ENCODE peak calls at places on chromosomes 2 and 18, in eight cellular contexts. M is heart right ventricle; O is fibroblast of the aortic adventitia; P is colonic mucosa; C is CD8-positive, alpha-beta T cell; X is astrocyte of the cerebellum; S is bronchial epithelial cell; Q is GM23338. H is an unnamed sample.

GRCh38 chr18:1002653-1003178 is 98.0 kb downstream of the ADCYAP1 start:
- DNase-seq in M (no peak), O (peak), P (no peak), C (no peak), X (peak), S (no peak), Q (no peak), H (no peak)

GRCh38 chr2:104872866-104873688 is 19.2 kb downstream of the POU3F3 start:
- DNase-seq in M (no peak), O (peak), P (peak), C (no peak), X (no peak), S (peak), Q (peak), H (peak)

GRCh38 chr2:225429718-225430117 is 30.2 kb downstream of the NYAP2 start:
- DNase-seq in M (no peak), O (peak), P (no peak), C (no peak), X (peak), S (peak), Q (peak), H (no peak)

GRCh38 chr2:36597532-36598377 is at the start of gene FEZ2:
- DNase-seq in M (peak), O (peak), P (peak), C (peak), X (peak), S (peak), Q (peak), H (no peak)

GRCh38 chr2:218658671-218659257 is 659 bp downstream of the ZNF142 start:
- DNase-seq in M (no peak), O (peak), P (peak), C (no peak), X (no peak), S (peak), Q (peak), H (no peak)

GRCh38 chr2:172086349-172087190 is 1.3 kb downstream of the DLX1 start:
- DNase-seq in M (no peak), O (peak), P (peak), C (no peak), X (no peak), S (no peak), Q (peak), H (no peak)

GRCh38 chr18:35054401-35054800 is 13.2 kb downstream of the MAPRE2 start:
- DNase-seq in M (no peak), O (no peak), P (no peak), C (no peak), X (no peak), S (no peak), Q (no peak), H (no peak)

GRCh38 chr2:116450990-116451389 is 1363.5 kb upstream of the DDX18 start:
- DNase-seq in M (no peak), O (no peak), P (no peak), C (no peak), X (no peak), S (no peak), Q (no peak), H (no peak)

GRCh38 chr18:36297419-36298112 is at the start of gene FHOD3:
- DNase-seq in M (peak), O (peak), P (peak), C (no peak), X (no peak), S (no peak), Q (peak), H (no peak)

DNA sequence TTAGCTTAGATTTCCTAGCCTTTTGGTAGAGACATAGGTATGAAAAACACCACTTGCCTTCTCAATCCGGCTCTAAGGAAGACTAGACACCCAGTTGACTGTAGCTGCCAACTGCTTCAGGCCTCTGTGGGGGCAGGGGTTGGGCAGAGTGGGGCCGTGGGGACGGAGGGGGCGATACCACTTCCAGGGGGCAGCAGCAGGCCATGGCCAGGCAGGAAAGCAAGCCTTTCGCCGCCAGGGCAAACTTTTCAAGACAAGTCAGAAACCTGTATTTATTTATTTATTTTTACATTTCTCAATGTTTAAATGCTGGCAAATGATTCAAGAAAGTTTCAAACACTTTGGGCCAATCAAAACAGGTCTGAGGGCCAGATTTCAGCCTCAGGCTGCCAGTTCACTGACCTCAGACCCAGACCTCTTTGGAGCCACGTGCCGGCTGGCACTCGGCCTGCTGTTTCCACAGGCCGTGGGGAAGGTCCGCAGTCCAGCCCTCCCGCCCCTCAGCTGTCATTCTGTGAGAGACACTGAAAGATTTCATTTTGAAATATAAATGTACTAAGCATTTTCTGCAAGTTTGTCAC is 63.8 kb downstream of the MEX3C start:
- DNase-seq in M (peak), O (peak), P (no peak), C (no peak), X (no peak), S (no peak), Q (no peak), H (no peak)
- TF ChIP-seq CTCF in M (no peak), O (no peak), P (no peak), C (no peak), X (no peak), S (no peak), Q (no peak), H (no peak)

GRCh38 chr2:158797963-158798700 is 3.0 kb downstream of the DAPL1 start:
- DNase-seq in M (no peak), O (no peak), P (no peak), C (no peak), X (no peak), S (peak), Q (no peak), H (no peak)
- H3K4me3 ChIP-seq in M (no peak), O (no peak), P (no peak), C (no peak), X (no peak), S (no peak), Q (no peak), H (no peak)

DNA sequence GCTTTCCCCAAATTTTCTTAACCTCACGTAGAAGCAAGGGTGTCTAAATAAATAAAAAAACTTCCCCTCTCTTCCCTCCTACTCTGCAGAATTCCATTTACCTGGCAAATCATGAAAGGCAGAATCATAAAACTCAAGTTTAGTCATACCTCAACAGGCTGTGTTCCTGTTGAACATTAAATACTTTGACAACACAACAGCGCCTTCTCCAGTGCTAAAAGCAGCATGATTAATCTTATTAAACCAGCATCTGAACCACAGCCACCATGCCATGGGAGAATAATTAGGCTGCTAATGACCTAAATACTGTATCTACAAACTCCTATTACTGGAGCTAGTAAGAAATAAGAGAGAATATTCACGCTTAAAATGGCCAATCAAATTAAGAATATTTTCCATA is 68.1 kb downstream of the CDH2 start:
- DNase-seq in M (no peak), O (peak), P (no peak), C (no peak), X (peak), S (peak), Q (no peak), H (no peak)
- TF ChIP-seq CTCF in M (no peak), O (no peak), P (no peak), C (no peak), X (no peak), S (no peak), Q (peak), H (no peak)

GRCh38 chr2:204046145-204046544 is 109.6 kb downstream of the ICOS start:
- DNase-seq in M (no peak), O (no peak), P (no peak), C (no peak), X (no peak), S (no peak), Q (no peak), H (no peak)
- H3K4me3 ChIP-seq in M (no peak), O (no peak), P (no peak), C (no peak), X (no peak), S (no peak), Q (no peak), H (no peak)

H was measured in AG09309.